ENCODE peak calls at places on chromosomes 6 and 20, in ten cellular contexts. One of them, this sample, is unnamed.

GRCh38 chr20:1334370-1334731 is 5.4 kb upstream of the SDCBP2 start:
- DNase-seq in AG09309: no peak
- DNase-seq in activated B cell treated with CpG ODN at 0.5 μM for 24 hours: no peak
- DNase-seq in glutamatergic neuron: no peak
- DNase-seq in heart right ventricle: no peak
- DNase-seq in endothelial cell: no peak
- DNase-seq in cardiac muscle cell: no peak
- DNase-seq in fibroblast of pulmonary artery: no peak
- DNase-seq in osteocyte: no peak
- DNase-seq in IMR-90: no peak
- DNase-seq in this sample: no peak

GRCh38 chr6:139334791-139335446 is 39.5 kb downstream of the CITED2 start:
- DNase-seq in AG09309: peak; percentile 88
- DNase-seq in activated B cell treated with CpG ODN at 0.5 μM for 24 hours: no peak
- DNase-seq in glutamatergic neuron: no peak
- DNase-seq in heart right ventricle: peak; percentile 38
- DNase-seq in endothelial cell: no peak
- DNase-seq in cardiac muscle cell: peak; percentile 96
- DNase-seq in fibroblast of pulmonary artery: peak; percentile 97
- DNase-seq in osteocyte: no peak
- DNase-seq in IMR-90: peak; percentile 95
- DNase-seq in this sample: no peak

GRCh38 chr20:62616728-62617621 is 25.3 kb upstream of the SLCO4A1 start:
- DNase-seq in AG09309: no peak
- DNase-seq in activated B cell treated with CpG ODN at 0.5 μM for 24 hours: peak; percentile 73
- DNase-seq in glutamatergic neuron: peak; percentile 89
- DNase-seq in heart right ventricle: peak; percentile 66
- DNase-seq in endothelial cell: peak; percentile 88
- DNase-seq in cardiac muscle cell: peak; percentile 77
- DNase-seq in fibroblast of pulmonary artery: peak; percentile 70
- DNase-seq in osteocyte: no peak
- DNase-seq in IMR-90: peak; percentile 49
- DNase-seq in this sample: peak; percentile 89

GRCh38 chr20:36847009-36847709 is 28.8 kb upstream of the TLDC2 start:
- DNase-seq in AG09309: no peak
- DNase-seq in activated B cell treated with CpG ODN at 0.5 μM for 24 hours: no peak
- DNase-seq in glutamatergic neuron: no peak
- DNase-seq in heart right ventricle: peak; percentile 73
- DNase-seq in endothelial cell: no peak
- DNase-seq in cardiac muscle cell: peak; percentile 95
- DNase-seq in fibroblast of pulmonary artery: peak; percentile 96
- DNase-seq in osteocyte: no peak
- DNase-seq in IMR-90: peak; percentile 83
- DNase-seq in this sample: no peak

GRCh38 chr6:126107475-126108121 is 121.3 kb downstream of the TRMT11 start:
- DNase-seq in AG09309: no peak
- DNase-seq in activated B cell treated with CpG ODN at 0.5 μM for 24 hours: no peak
- DNase-seq in glutamatergic neuron: no peak
- DNase-seq in heart right ventricle: no peak
- DNase-seq in endothelial cell: no peak
- DNase-seq in cardiac muscle cell: peak; percentile 35
- DNase-seq in fibroblast of pulmonary artery: peak; percentile 11
- DNase-seq in osteocyte: no peak
- DNase-seq in IMR-90: no peak
- DNase-seq in this sample: no peak

GRCh38 chr20:43749734-43750294 is 23.0 kb upstream of the GTSF1L start:
- DNase-seq in AG09309: no peak
- DNase-seq in activated B cell treated with CpG ODN at 0.5 μM for 24 hours: peak; percentile 90
- DNase-seq in glutamatergic neuron: peak; percentile 93
- DNase-seq in heart right ventricle: peak; percentile 65
- DNase-seq in endothelial cell: peak; percentile 94
- DNase-seq in cardiac muscle cell: peak; percentile 62
- DNase-seq in fibroblast of pulmonary artery: peak; percentile 55
- DNase-seq in osteocyte: peak; percentile 93
- DNase-seq in IMR-90: peak; percentile 38
- DNase-seq in this sample: peak; percentile 70

GRCh38 chr6:142696689-142697088 is 248.3 kb downstream of the HIVEP2 start:
- DNase-seq in AG09309: no peak
- DNase-seq in activated B cell treated with CpG ODN at 0.5 μM for 24 hours: no peak
- DNase-seq in glutamatergic neuron: no peak
- DNase-seq in heart right ventricle: no peak
- DNase-seq in endothelial cell: no peak
- DNase-seq in cardiac muscle cell: no peak
- DNase-seq in fibroblast of pulmonary artery: no peak
- DNase-seq in osteocyte: no peak
- DNase-seq in IMR-90: no peak
- DNase-seq in this sample: no peak

GRCh38 chr20:38304845-38305447 is 990 bp downstream of the BPI start:
- DNase-seq in AG09309: no peak
- DNase-seq in activated B cell treated with CpG ODN at 0.5 μM for 24 hours: no peak
- DNase-seq in glutamatergic neuron: peak; percentile 53
- DNase-seq in heart right ventricle: no peak
- DNase-seq in endothelial cell: peak; percentile 56
- DNase-seq in cardiac muscle cell: peak; percentile 54
- DNase-seq in fibroblast of pulmonary artery: peak; percentile 58
- DNase-seq in osteocyte: no peak
- DNase-seq in IMR-90: peak; percentile 38
- DNase-seq in this sample: no peak

GRCh38 chr6:4727671-4728435 is 48.4 kb upstream of the CDYL start:
- DNase-seq in AG09309: no peak
- DNase-seq in activated B cell treated with CpG ODN at 0.5 μM for 24 hours: no peak
- DNase-seq in glutamatergic neuron: no peak
- DNase-seq in heart right ventricle: no peak
- DNase-seq in endothelial cell: no peak
- DNase-seq in cardiac muscle cell: peak; percentile 10
- DNase-seq in fibroblast of pulmonary artery: no peak
- DNase-seq in osteocyte: no peak
- DNase-seq in IMR-90: no peak
- DNase-seq in this sample: no peak

GRCh38 chr6:46218457-46218856 is 47.7 kb upstream of the ENPP5 start:
- DNase-seq in AG09309: no peak
- DNase-seq in activated B cell treated with CpG ODN at 0.5 μM for 24 hours: no peak
- DNase-seq in glutamatergic neuron: no peak
- DNase-seq in heart right ventricle: no peak
- DNase-seq in endothelial cell: no peak
- DNase-seq in cardiac muscle cell: no peak
- DNase-seq in fibroblast of pulmonary artery: no peak
- DNase-seq in osteocyte: no peak
- DNase-seq in IMR-90: no peak
- DNase-seq in this sample: no peak

GRCh38 chr6:108260809-108261569 is at the start of gene SNX3:
- DNase-seq in AG09309: peak; percentile 84
- DNase-seq in activated B cell treated with CpG ODN at 0.5 μM for 24 hours: peak; percentile 98
- DNase-seq in glutamatergic neuron: peak; percentile 95
- DNase-seq in heart right ventricle: peak; percentile 95
- DNase-seq in endothelial cell: peak; percentile 96
- DNase-seq in cardiac muscle cell: peak; percentile 99
- DNase-seq in fibroblast of pulmonary artery: peak; percentile 98
- DNase-seq in osteocyte: peak; percentile 98
- DNase-seq in IMR-90: peak; percentile 96
- DNase-seq in this sample: peak; percentile 94
- TF ChIP-seq CTCF in AG09309: no peak
- TF ChIP-seq CTCF in activated B cell treated with CpG ODN at 0.5 μM for 24 hours: no peak
- TF ChIP-seq CTCF in glutamatergic neuron: no peak
- TF ChIP-seq CTCF in heart right ventricle: no peak
- TF ChIP-seq CTCF in endothelial cell: no peak
- TF ChIP-seq CTCF in cardiac muscle cell: no peak
- TF ChIP-seq CTCF in fibroblast of pulmonary artery: peak; percentile 4
- TF ChIP-seq CTCF in osteocyte: peak; percentile 23
- TF ChIP-seq CTCF in IMR-90: peak; percentile 23
- TF ChIP-seq CTCF in this sample: no peak

DNA sequence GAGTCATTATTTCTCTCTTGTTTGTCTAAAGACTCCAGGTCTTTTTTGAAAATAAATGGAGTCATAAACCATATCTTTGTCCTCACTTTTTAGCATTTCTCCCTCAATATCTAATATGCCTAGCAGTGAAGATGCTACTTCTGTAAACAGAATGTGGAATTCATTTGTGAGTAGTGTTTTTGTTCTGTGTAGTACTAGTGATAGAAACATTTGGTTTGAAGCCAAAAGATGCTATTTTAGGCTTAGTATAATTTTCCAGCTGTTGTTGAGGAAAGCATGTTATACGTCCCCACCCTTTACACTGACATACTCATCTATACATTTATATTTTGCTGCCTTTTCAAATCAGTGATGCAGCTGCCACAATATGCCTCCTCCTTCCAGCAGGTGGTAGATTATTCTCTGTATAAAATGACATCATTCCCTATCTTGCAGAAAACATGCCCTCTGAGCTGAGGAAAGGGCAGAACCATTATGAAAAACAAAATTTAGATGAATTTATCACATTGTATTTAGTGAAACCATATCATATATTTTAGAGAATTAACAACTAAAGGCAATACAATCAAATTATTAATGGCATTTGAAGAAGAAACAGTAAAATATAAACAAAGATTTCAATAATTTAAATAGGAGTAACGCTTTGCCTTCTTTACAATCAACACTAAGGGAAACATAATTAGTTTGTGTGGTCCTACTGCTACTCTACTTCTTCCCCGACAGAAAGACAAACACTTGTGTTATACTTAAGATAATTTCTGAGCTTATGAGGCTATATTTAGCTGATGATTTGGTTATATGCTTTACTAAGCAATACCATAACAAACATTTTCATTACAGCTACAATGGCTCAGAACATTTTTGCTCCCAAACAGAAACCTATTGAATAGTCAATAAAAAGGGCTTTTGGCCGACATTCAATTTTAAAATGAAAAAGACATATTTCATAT is 1217.4 kb upstream of the GJE1 start:
- DNase-seq in AG09309: no peak
- DNase-seq in activated B cell treated with CpG ODN at 0.5 μM for 24 hours: no peak
- DNase-seq in glutamatergic neuron: no peak
- DNase-seq in heart right ventricle: no peak
- DNase-seq in endothelial cell: no peak
- DNase-seq in cardiac muscle cell: no peak
- DNase-seq in fibroblast of pulmonary artery: no peak
- DNase-seq in osteocyte: no peak
- DNase-seq in IMR-90: no peak
- DNase-seq in this sample: no peak
- TF ChIP-seq CTCF in AG09309: no peak
- TF ChIP-seq CTCF in activated B cell treated with CpG ODN at 0.5 μM for 24 hours: no peak
- TF ChIP-seq CTCF in glutamatergic neuron: no peak
- TF ChIP-seq CTCF in heart right ventricle: no peak
- TF ChIP-seq CTCF in endothelial cell: no peak
- TF ChIP-seq CTCF in cardiac muscle cell: no peak
- TF ChIP-seq CTCF in fibroblast of pulmonary artery: no peak
- TF ChIP-seq CTCF in osteocyte: peak; percentile 37
- TF ChIP-seq CTCF in IMR-90: no peak
- TF ChIP-seq CTCF in this sample: no peak

GRCh38 chr6:160912411-160912810 is 79.2 kb upstream of the MAP3K4 start:
- DNase-seq in AG09309: no peak
- DNase-seq in activated B cell treated with CpG ODN at 0.5 μM for 24 hours: no peak
- DNase-seq in glutamatergic neuron: no peak
- DNase-seq in heart right ventricle: no peak
- DNase-seq in endothelial cell: no peak
- DNase-seq in cardiac muscle cell: no peak
- DNase-seq in fibroblast of pulmonary artery: no peak
- DNase-seq in osteocyte: no peak
- DNase-seq in IMR-90: no peak
- DNase-seq in this sample: no peak
- TF ChIP-seq CTCF in AG09309: no peak
- TF ChIP-seq CTCF in activated B cell treated with CpG ODN at 0.5 μM for 24 hours: no peak
- TF ChIP-seq CTCF in glutamatergic neuron: no peak
- TF ChIP-seq CTCF in heart right ventricle: no peak
- TF ChIP-seq CTCF in endothelial cell: no peak
- TF ChIP-seq CTCF in cardiac muscle cell: no peak
- TF ChIP-seq CTCF in fibroblast of pulmonary artery: no peak
- TF ChIP-seq CTCF in osteocyte: no peak
- TF ChIP-seq CTCF in IMR-90: no peak
- TF ChIP-seq CTCF in this sample: no peak

GRCh38 chr6:52505726-52506501 is 70.9 kb downstream of the TRAM2 start:
- DNase-seq in AG09309: no peak
- DNase-seq in activated B cell treated with CpG ODN at 0.5 μM for 24 hours: no peak
- DNase-seq in glutamatergic neuron: no peak
- DNase-seq in heart right ventricle: no peak
- DNase-seq in endothelial cell: no peak
- DNase-seq in cardiac muscle cell: no peak
- DNase-seq in fibroblast of pulmonary artery: no peak
- DNase-seq in osteocyte: no peak
- DNase-seq in IMR-90: no peak
- DNase-seq in this sample: no peak
- TF ChIP-seq CTCF in AG09309: no peak
- TF ChIP-seq CTCF in activated B cell treated with CpG ODN at 0.5 μM for 24 hours: no peak
- TF ChIP-seq CTCF in glutamatergic neuron: no peak
- TF ChIP-seq CTCF in heart right ventricle: no peak
- TF ChIP-seq CTCF in endothelial cell: peak; percentile 16
- TF ChIP-seq CTCF in cardiac muscle cell: peak; percentile 8
- TF ChIP-seq CTCF in fibroblast of pulmonary artery: no peak
- TF ChIP-seq CTCF in osteocyte: no peak
- TF ChIP-seq CTCF in IMR-90: no peak
- TF ChIP-seq CTCF in this sample: no peak

This sample was measured in mesothelial cell of epicardium.